ENCODE peak calls at places on chromosomes 5 and 9, in seven cellular contexts. N is Caco-2; V is psoas muscle; X is pancreas; B is CD8-positive, alpha-beta T cell; M is HCT116; W is aorta. I is an unnamed sample. For H3K4me1 and H3K9me3, the result is how much of the 10 kb centered on the place peaks cover.

GRCh38 chr9:100472725-100473261 is at the start of gene TMEFF1:
- DNase-seq in W (no peak), B (peak), M (no peak), V (peak), X (peak), N (peak), I (peak)

GRCh38 chr5:111555760-111556159 is 43.4 kb upstream of the STARD4 start:
- DNase-seq in N (no peak), X (no peak), B (no peak), M (no peak), W (no peak), V (no peak), I (no peak)

GRCh38 chr9:22813520-22813919 is 366.9 kb downstream of the DMRTA1 start:
- DNase-seq in W (no peak), N (no peak), V (no peak), B (no peak), M (no peak), X (no peak), I (peak)

GRCh38 chr9:130713286-130713975 is 19.9 kb downstream of the EXOSC2 start:
- DNase-seq in B (peak), N (no peak), W (peak), M (no peak), V (peak), X (no peak), I (peak)

GRCh38 chr5:17096975-17097695 is 120.3 kb upstream of the BASP1 start:
- DNase-seq in B (no peak), W (no peak), V (no peak), X (no peak), M (no peak), N (no peak), I (no peak)

GRCh38 chr5:147448766-147449165 is 61.1 kb downstream of the DPYSL3 start:
- DNase-seq in W (no peak), V (no peak), X (no peak), B (no peak), N (no peak), M (no peak), I (no peak)

GRCh38 chr5:13831236-13831810 is 113.2 kb downstream of the DNAH5 start:
- DNase-seq in B (no peak), V (no peak), M (no peak), N (no peak), X (no peak), W (no peak), I (no peak)

GRCh38 chr5:132267931-132268501 is 10.5 kb downstream of the PDLIM4 start:
- DNase-seq in B (no peak), N (peak), M (no peak), W (no peak), V (no peak), X (no peak), I (no peak)

GRCh38 chr9:91817493-91818225 is 132.4 kb downstream of the ROR2 start:
- DNase-seq in W (no peak), B (no peak), N (no peak), X (no peak), V (peak), M (no peak), I (peak)

GRCh38 chr9:99221266-99221622 is 498 bp downstream of the ALG2 start:
- DNase-seq in X (no peak), V (no peak), M (no peak), B (no peak), N (no peak), W (no peak), I (no peak)
- H3K4me1 ChIP-seq in X (under half), V (half or more), M (under half), B (under half), N (under half), W (under half), I (under half)

DNA sequence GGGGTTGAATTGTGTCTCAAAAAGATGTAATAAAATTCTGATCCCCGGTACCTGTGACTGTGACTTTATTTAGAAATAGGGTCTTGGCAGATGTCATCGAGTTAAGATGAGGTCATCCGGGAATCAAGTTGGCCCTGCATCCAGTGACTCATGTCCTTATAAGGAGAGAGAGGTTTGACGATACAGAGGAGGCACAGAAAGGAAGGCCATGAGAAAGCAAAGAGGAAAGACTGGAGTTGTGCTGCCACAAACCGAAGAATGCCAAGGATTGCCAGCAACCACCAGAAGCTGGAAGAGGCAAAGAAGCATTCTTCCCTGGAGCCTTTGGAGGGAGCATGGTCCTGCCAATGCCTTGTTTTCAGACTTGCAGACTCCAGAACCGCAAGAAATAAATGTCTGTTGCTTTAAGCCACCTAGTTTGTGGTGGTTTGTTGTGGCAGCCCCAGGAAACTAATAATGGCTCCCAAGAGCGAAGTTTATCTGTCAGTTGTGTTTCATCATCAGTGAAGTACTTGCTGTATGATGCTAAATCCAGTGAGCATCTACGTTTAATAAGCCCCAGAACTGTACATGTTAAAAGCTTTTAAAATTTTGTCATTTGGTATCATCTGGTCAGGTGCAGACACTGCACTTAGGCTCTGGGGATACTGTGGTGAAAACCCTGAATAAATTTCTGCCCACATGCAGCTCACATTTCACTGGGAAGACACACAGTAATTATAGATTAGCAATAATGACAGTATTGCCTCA is 114.8 kb downstream of the TLE4 start:
- DNase-seq in V (peak), W (peak), B (no peak), M (no peak), X (no peak), N (no peak), I (no peak)
- H3K4me3 ChIP-seq in V (no peak), W (no peak), B (no peak), M (no peak), X (no peak), N (no peak), I (no peak)

DNA sequence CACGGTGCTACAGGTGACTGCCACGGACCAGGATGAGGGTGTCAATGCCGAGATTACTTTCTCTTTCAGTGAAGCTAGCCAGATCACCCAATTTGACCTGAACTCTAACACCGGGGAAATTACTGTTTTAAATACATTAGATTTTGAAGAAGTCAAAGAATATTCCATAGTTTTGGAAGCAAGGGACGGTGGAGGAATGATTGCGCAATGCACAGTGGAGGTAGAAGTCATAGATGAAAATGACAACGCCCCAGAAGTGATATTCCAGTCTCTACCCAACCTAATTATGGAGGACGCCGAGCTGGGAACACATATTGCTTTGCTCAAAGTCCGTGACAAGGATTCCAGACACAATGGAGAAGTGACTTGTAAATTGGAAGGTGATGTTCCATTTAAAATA is 1.2 kb downstream of the PCDHGB4 start:
- DNase-seq in N (no peak), X (no peak), B (no peak), V (no peak), M (no peak), W (no peak), I (no peak)
- H3K9me3 ChIP-seq in N (under half), X (under half), B (under half), V (under half), M (under half), W (under half), I (under half)

GRCh38 chr9:120689860-120690259 is 24.4 kb downstream of the MEGF9 start:
- DNase-seq in V (no peak), B (no peak), M (no peak), N (no peak), W (no peak), X (no peak), I (no peak)
- H3K4me1 ChIP-seq in V (under half), B (under half), M (under half), N (under half), W (under half), X (under half), I (half or more)

DNA sequence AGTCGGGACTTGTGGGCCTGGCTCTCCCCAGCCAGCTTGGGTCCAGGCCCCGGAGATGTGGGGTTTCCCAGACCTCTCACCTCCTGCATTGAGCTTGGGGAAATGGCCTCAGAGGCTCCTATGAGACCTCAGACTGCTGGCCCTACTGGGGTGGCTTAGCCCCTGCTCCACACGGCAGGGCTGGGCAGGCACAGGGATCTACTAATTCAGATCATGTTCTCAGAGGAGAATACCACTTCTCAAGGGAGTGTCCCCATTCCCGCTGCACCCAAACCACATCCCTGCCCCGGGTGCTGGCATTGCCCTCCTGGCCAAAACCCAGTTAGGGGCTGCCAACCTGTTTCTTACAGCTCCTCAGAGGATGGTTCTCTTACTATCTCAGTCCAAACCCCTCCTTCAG is 82.1 kb upstream of the LMX1B start:
- DNase-seq in B (no peak), X (no peak), V (no peak), N (no peak), M (no peak), W (no peak), I (no peak)
- H3K4me3 ChIP-seq in B (no peak), X (no peak), V (no peak), N (no peak), M (no peak), W (no peak), I (no peak)

DNA sequence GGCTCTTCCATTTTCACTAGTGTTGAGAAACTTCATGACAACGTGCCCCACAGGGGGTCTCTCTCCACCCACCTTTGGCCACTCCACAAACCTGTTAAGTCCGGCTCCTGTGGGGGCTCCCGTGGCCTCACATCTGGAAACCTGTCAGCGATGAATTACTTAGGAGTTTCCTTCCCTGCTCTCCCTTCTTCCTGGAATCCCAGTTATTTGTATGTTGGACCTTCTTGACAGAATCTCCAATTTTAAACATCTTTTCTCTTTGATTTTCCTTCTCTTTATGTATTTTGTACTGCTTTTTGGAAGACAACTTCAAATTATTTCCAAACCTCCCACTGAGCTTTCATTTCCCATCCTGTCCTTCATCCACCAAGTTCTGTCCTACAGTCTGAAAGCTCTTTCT is 55.1 kb upstream of the NRARP start:
- DNase-seq in W (no peak), B (no peak), N (no peak), V (no peak), X (no peak), M (no peak), I (no peak)
- H3K9me3 ChIP-seq in W (under half), B (under half), N (under half), V (under half), X (under half), M (under half), I (under half)

I was measured in HAP-1.